ENCODE peak calls at places on chromosomes 7 and 10, in ten cellular contexts. Z is GM23248; A is Peyer's patch; G is HAP-1; M is lung; S is endothelial cell of umbilical vein; Q is transverse colon; F is foreskin keratinocyte; K is CD8-positive, alpha-beta memory T cell; U is GM12878. N is an unnamed sample. For H3K4me1, the result is how much of the 10 kb centered on the place peaks cover.

GRCh38 chr10:86954681-86955500 is 2.5 kb downstream of the MMRN2 start:
- DNase-seq in A (no peak), F (no peak), Q (no peak), M (no peak), G (no peak), S (peak), U (no peak), K (no peak), Z (no peak), N (no peak)

GRCh38 chr7:36506820-36507219 is 117.2 kb downstream of the ANLN start:
- DNase-seq in U (no peak), S (no peak), G (no peak), Q (no peak), F (no peak), K (no peak), A (no peak), Z (peak), M (no peak), N (no peak)

GRCh38 chr10:132761395-132762060 is 24.4 kb downstream of the NKX6-2 start:
- DNase-seq in U (no peak), S (no peak), Q (no peak), G (no peak), M (no peak), K (no peak), A (no peak), F (no peak), Z (no peak), N (no peak)

GRCh38 chr10:104328916-104329710 is 9.2 kb downstream of the ITPRIP start:
- DNase-seq in G (peak), F (peak), M (no peak), K (peak), Z (peak), U (no peak), Q (no peak), S (peak), A (no peak), N (peak)

GRCh38 chr7:150988230-150989226 is 2.3 kb upstream of the NOS3 start:
- DNase-seq in U (no peak), Z (peak), K (peak), F (no peak), S (peak), Q (peak), A (peak), M (no peak), G (peak), N (peak)

GRCh38 chr10:118927317-118927716 is 102.2 kb upstream of the NANOS1 start:
- DNase-seq in K (no peak), Q (no peak), A (no peak), M (no peak), F (no peak), S (no peak), Z (peak), G (no peak), U (no peak), N (no peak)

GRCh38 chr10:71829171-71829570 is 21.9 kb downstream of the PSAP start:
- DNase-seq in S (no peak), G (no peak), F (no peak), Q (no peak), A (no peak), M (peak), U (no peak), Z (peak), K (no peak), N (peak)

GRCh38 chr10:10869592-10869991 is 148.1 kb upstream of the CELF2 start:
- DNase-seq in A (no peak), G (no peak), Z (peak), Q (no peak), K (no peak), S (peak), U (peak), M (no peak), F (peak), N (no peak)

GRCh38 chr10:86439544-86439943 is 72.9 kb upstream of the GRID1 start:
- DNase-seq in U (no peak), K (no peak), S (no peak), F (no peak), G (no peak), Q (peak), Z (peak), A (no peak), M (peak), N (no peak)

GRCh38 chr7:1189986-1190772 is 30.2 kb upstream of the ZFAND2A start:
- DNase-seq in S (no peak), A (no peak), Z (no peak), U (no peak), G (no peak), M (no peak), Q (no peak), F (no peak), K (no peak), N (no peak)

GRCh38 chr7:85065306-85065705 is 121.5 kb downstream of the SEMA3D start:
- DNase-seq in F (no peak), U (no peak), M (no peak), K (no peak), G (no peak), S (no peak), Q (no peak), A (no peak), Z (peak), N (no peak)

GRCh38 chr7:12244129-12244528 is 33.0 kb downstream of the TMEM106B start:
- DNase-seq in G (peak), U (no peak), K (no peak), Z (peak), S (peak), A (peak), F (no peak), M (no peak), Q (peak), N (no peak)

GRCh38 chr7:44217852-44218402 is 17.1 kb downstream of the YKT6 start:
- DNase-seq in Q (no peak), A (no peak), S (no peak), G (no peak), M (no peak), F (no peak), Z (no peak), U (no peak), K (no peak), N (no peak)

GRCh38 chr10:60281792-60282353 is 107.8 kb downstream of the ANK3 start:
- DNase-seq in M (no peak), A (no peak), G (no peak), K (no peak), U (no peak), Z (no peak), S (peak), F (no peak), Q (no peak), N (no peak)

GRCh38 chr7:36198854-36199266 is 45.8 kb downstream of the EEPD1 start:
- DNase-seq in Q (no peak), Z (no peak), S (no peak), M (no peak), F (no peak), G (no peak), A (no peak), U (no peak), K (no peak), N (no peak)

GRCh38 chr10:110168601-110169481 is 38.6 kb upstream of the MXI1 start:
- DNase-seq in S (no peak), Q (no peak), F (no peak), A (no peak), U (no peak), M (no peak), K (no peak), Z (no peak), G (no peak), N (no peak)

GRCh38 chr7:157805716-157806115 is 468.9 kb downstream of the DNAJB6 start:
- DNase-seq in M (no peak), A (no peak), Z (no peak), S (no peak), G (no peak), K (no peak), U (no peak), F (no peak), Q (no peak), N (no peak)

GRCh38 chr7:145082366-145083240 is 246.8 kb upstream of the TPK1 start:
- DNase-seq in K (no peak), U (no peak), S (no peak), F (peak), A (no peak), Z (no peak), M (no peak), G (no peak), Q (no peak), N (no peak)

GRCh38 chr7:135745702-135746312 is 2.8 kb downstream of the FAM180A start:
- DNase-seq in K (no peak), S (peak), U (no peak), F (peak), A (no peak), G (no peak), M (no peak), Q (peak), Z (peak), N (peak)

GRCh38 chr10:111344804-111345203 is 268.0 kb downstream of the ADRA2A start:
- DNase-seq in Q (no peak), Z (peak), A (no peak), G (no peak), S (no peak), F (no peak), K (no peak), U (no peak), M (no peak), N (no peak)

GRCh38 chr10:97503413-97503812 is 4.7 kb downstream of the UBTD1 start:
- DNase-seq in U (no peak), K (no peak), F (no peak), G (no peak), Q (no peak), Z (no peak), A (no peak), M (peak), S (no peak), N (no peak)

GRCh38 chr7:2496375-2496774 is 20.2 kb upstream of the GRIFIN start:
- DNase-seq in F (no peak), M (no peak), Z (no peak), A (no peak), Q (no peak), S (no peak), K (no peak), G (no peak), U (no peak), N (no peak)

GRCh38 chr7:17709127-17709526 is 231.2 kb downstream of the SNX13 start:
- DNase-seq in S (no peak), Q (no peak), K (no peak), A (no peak), Z (no peak), M (no peak), G (no peak), F (no peak), U (no peak), N (no peak)

GRCh38 chr7:107803009-107803581 is at the start of gene SLC26A3:
- DNase-seq in A (no peak), K (no peak), Z (no peak), G (no peak), U (no peak), M (no peak), F (no peak), S (no peak), Q (no peak), N (no peak)

GRCh38 chr7:139699640-139700504 is 77.9 kb downstream of the HIPK2 start:
- DNase-seq in K (no peak), A (peak), S (no peak), Q (no peak), G (no peak), F (no peak), M (no peak), Z (no peak), U (no peak), N (no peak)

GRCh38 chr10:105837951-105838350 is 1196.9 kb downstream of the SORCS3 start:
- DNase-seq in F (no peak), Z (peak), A (no peak), G (no peak), K (no peak), M (no peak), U (peak), Q (no peak), S (no peak), N (no peak)

GRCh38 chr7:51045319-51046102 is 262.8 kb upstream of the GRB10 start:
- DNase-seq in M (no peak), A (no peak), U (no peak), Z (peak), F (no peak), Q (no peak), S (no peak), K (no peak), G (no peak), N (no peak)

GRCh38 chr10:130686680-130687300 is 550.6 kb downstream of the GLRX3 start:
- DNase-seq in U (no peak), S (no peak), A (no peak), Z (peak), M (no peak), Q (no peak), F (no peak), G (no peak), K (no peak), N (no peak)

GRCh38 chr10:6037975-6038624 is 24.1 kb downstream of the IL2RA start:
- DNase-seq in Q (no peak), A (no peak), G (no peak), S (no peak), Z (no peak), K (peak), F (no peak), U (no peak), M (peak), N (peak)
- H3K4me1 ChIP-seq in Q (under half), A (under half), G (under half), S (under half), Z (under half), K (under half), F (under half), U (under half), M (under half), N (under half)

GRCh38 chr7:74466196-74466813 is 12.6 kb downstream of the GTF2IRD1 start:
- DNase-seq in G (no peak), K (no peak), Q (peak), S (no peak), U (no peak), Z (no peak), A (no peak), M (no peak), F (no peak), N (no peak)

GRCh38 chr7:74464931-74465906 is 11.5 kb downstream of the GTF2IRD1 start:
- DNase-seq in F (no peak), G (no peak), A (no peak), S (no peak), U (no peak), Q (peak), M (no peak), Z (no peak), K (no peak), N (peak)

GRCh38 chr7:74462707-74463100 is 9.0 kb downstream of the GTF2IRD1 start:
- DNase-seq in U (no peak), Q (no peak), S (no peak), K (no peak), F (no peak), G (no peak), A (no peak), Z (no peak), M (no peak), N (no peak)

GRCh38 chr7:74470504-74470903 is 16.8 kb downstream of the GTF2IRD1 start:
- DNase-seq in A (no peak), Z (no peak), M (no peak), G (no peak), F (no peak), Q (no peak), U (no peak), K (no peak), S (no peak), N (no peak)

GRCh38 chr7:74467876-74468275 is 14.2 kb downstream of the GTF2IRD1 start:
- DNase-seq in K (no peak), S (no peak), U (no peak), F (no peak), G (no peak), Q (no peak), M (no peak), A (no peak), Z (no peak), N (no peak)
- H3K4me1 ChIP-seq in K (under half), S (under half), U (under half), F (under half), G (under half), Q (under half), M (under half), A (under half), Z (under half), N (under half)

GRCh38 chr7:130957140-130957513 is 223.1 kb upstream of the KLF14 start:
- DNase-seq in F (no peak), A (no peak), M (no peak), Q (no peak), G (no peak), U (no peak), S (no peak), Z (peak), K (peak), N (no peak)
- H3K4me1 ChIP-seq in F (under half), A (under half), M (under half), Q (under half), G (half or more), U (under half), S (under half), Z (half or more), K (half or more), N (under half)

GRCh38 chr10:124153601-124153930 is 60.2 kb upstream of the CHST15 start:
- DNase-seq in G (no peak), M (no peak), S (no peak), K (no peak), F (no peak), Z (no peak), Q (no peak), U (peak), A (no peak), N (no peak)

GRCh38 chr10:124152139-124152780 is 58.9 kb upstream of the CHST15 start:
- DNase-seq in Z (peak), G (no peak), Q (peak), A (no peak), M (peak), S (no peak), F (peak), K (no peak), U (no peak), N (peak)

GRCh38 chr10:124151466-124152095 is 58.2 kb upstream of the CHST15 start:
- DNase-seq in G (no peak), M (no peak), K (no peak), U (no peak), S (no peak), F (no peak), A (no peak), Z (no peak), Q (no peak), N (no peak)

GRCh38 chr10:124150807-124151417 is 57.5 kb upstream of the CHST15 start:
- DNase-seq in S (no peak), U (no peak), G (no peak), M (no peak), Q (no peak), F (no peak), K (no peak), Z (no peak), A (no peak), N (no peak)

GRCh38 chr10:124152781-124153600 is 59.6 kb upstream of the CHST15 start:
- DNase-seq in A (no peak), Z (peak), F (peak), U (peak), G (no peak), Q (peak), K (no peak), M (peak), S (peak), N (peak)
- H3K4me1 ChIP-seq in A (under half), Z (under half), F (under half), U (under half), G (under half), Q (under half), K (under half), M (under half), S (under half), N (under half)